ENCODE peak calls at places on chromosomes 13 and 19, in four cellular contexts. J is heart right ventricle, Q is D341Med, E is choroid plexus epithelial cell. K is an unnamed sample.
A peak's percentile ranks its signal among the peaks of the same experiment; 100 is the strongest.

GRCh38 chr19:45768644-45769053 is 403 bp downstream of the SIX5 start:
- DNase-seq in E (peak; percentile 52), J (no peak), Q (no peak), K (peak; percentile 65)

GRCh38 chr19:31659897-31660210 is 310.6 kb upstream of the TSHZ3 start:
- DNase-seq in E (no peak), Q (no peak), J (no peak), K (no peak)

GRCh38 chr13:26695360-26695705 is 65.3 kb downstream of the GPR12 start:
- DNase-seq in J (no peak), E (no peak), Q (no peak), K (no peak)

GRCh38 chr19:18466354-18466753 is 28.4 kb upstream of the ISYNA1 start:
- DNase-seq in E (no peak), Q (no peak), J (no peak), K (no peak)

GRCh38 chr19:30778961-30779690 is 406.9 kb downstream of the ZNF536 start:
- DNase-seq in J (no peak), E (no peak), Q (no peak), K (no peak)

GRCh38 chr19:53466726-53467125 is 807 bp upstream of the ZNF813 start:
- DNase-seq in E (no peak), J (no peak), Q (no peak), K (no peak)

GRCh38 chr13:94291631-94292322 is 187.7 kb downstream of the DCT start:
- DNase-seq in Q (no peak), E (no peak), J (no peak), K (no peak)

GRCh38 chr19:412356-413355 is 3.7 kb upstream of the C2CD4C start:
- DNase-seq in E (no peak), J (no peak), Q (no peak), K (no peak)

GRCh38 chr19:52520013-52520412 is 7.5 kb upstream of the ZNF808 start:
- DNase-seq in E (no peak), J (no peak), Q (no peak), K (no peak)

GRCh38 chr13:77492982-77493381 is 42.5 kb upstream of the SCEL start:
- DNase-seq in Q (peak; percentile 54), J (no peak), E (peak; percentile 71), K (peak; percentile 58)

GRCh38 chr13:99983401-99984133 is 2.0 kb downstream of the ZIC2 start:
- DNase-seq in E (no peak), J (no peak), Q (no peak), K (no peak)

GRCh38 chr13:84873951-84874350 is 925.3 kb downstream of the SLITRK6 start:
- DNase-seq in E (no peak), Q (no peak), J (no peak), K (no peak)

GRCh38 chr13:92573467-92574057 is 653.0 kb upstream of the GPC6 start:
- DNase-seq in E (peak; percentile 62), Q (peak; percentile 33), J (no peak), K (peak; percentile 43)

GRCh38 chr19:5131866-5132561 is 163.1 kb downstream of the KDM4B start:
- DNase-seq in Q (no peak), E (no peak), J (no peak), K (no peak)

GRCh38 chr13:41588899-41589298 is 131.5 kb downstream of the RGCC start:
- DNase-seq in J (no peak), E (peak; percentile 88), Q (no peak), K (peak; percentile 97)

GRCh38 chr13:113744197-113745000 is 14.6 kb upstream of the TMEM255B start:
- DNase-seq in Q (no peak), J (no peak), E (no peak), K (no peak)

GRCh38 chr19:11142528-11143171 is 12.9 kb downstream of the SPC24 start:
- DNase-seq in J (peak; percentile 92), Q (no peak), E (peak; percentile 97), K (peak; percentile 96)

GRCh38 chr13:80177327-80177726 is 163.6 kb downstream of the SPRY2 start:
- DNase-seq in E (no peak), Q (no peak), J (no peak), K (no peak)

GRCh38 chr19:51157265-51157664 is 15.2 kb downstream of the SIGLEC7 start:
- DNase-seq in E (no peak), J (no peak), Q (no peak), K (no peak)

GRCh38 chr13:47875206-47875605 is 125.9 kb downstream of the SUCLA2 start:
- DNase-seq in E (no peak), Q (no peak), J (no peak), K (no peak)

GRCh38 chr13:42398542-42398941 is 126.6 kb downstream of the AKAP11 start:
- DNase-seq in E (peak; percentile 25), Q (no peak), J (no peak), K (no peak)